ENCODE peak calls at places on chromosome 20, in eight cellular contexts. O, C, G, U, I, B, L and E are unnamed samples.

GRCh38 chr20:39853664-39854063 is 835.4 kb downstream of the MAFB start:
- DNase-seq in G (peak), O (peak), L (peak), C (no peak), I (no peak), B (peak), U (no peak), E (no peak)

GRCh38 chr20:3670511-3670910 is 7.3 kb upstream of the GFRA4 start:
- DNase-seq in G (no peak), O (no peak), C (no peak), U (no peak), B (no peak), L (no peak), I (peak), E (no peak)

GRCh38 chr20:1813101-1813529 is 82.1 kb upstream of the SIRPA start:
- DNase-seq in G (no peak), O (no peak), C (no peak), U (no peak), L (peak), I (peak), B (peak), E (peak)

GRCh38 chr20:11246251-11246775 is 572.5 kb upstream of the JAG1 start:
- DNase-seq in G (no peak), O (no peak), B (no peak), C (no peak), U (no peak), I (no peak), L (no peak), E (no peak)

GRCh38 chr20:25021336-25021735 is 28.8 kb upstream of the APMAP start:
- DNase-seq in C (no peak), B (no peak), L (no peak), U (no peak), I (no peak), G (no peak), O (no peak), E (no peak)

GRCh38 chr20:48668451-48668946 is 159.3 kb downstream of the PREX1 start:
- DNase-seq in I (peak), O (no peak), L (no peak), U (no peak), G (no peak), C (no peak), B (peak), E (peak)

GRCh38 chr20:25987073-25987927 is 290.6 kb upstream of the ZNF337 start:
- DNase-seq in U (peak), L (peak), O (peak), G (peak), C (peak), B (no peak), I (peak), E (peak)

GRCh38 chr20:32569380-32570305 is 15.5 kb downstream of the NOL4L start:
- DNase-seq in C (no peak), O (no peak), G (no peak), B (peak), U (no peak), I (no peak), L (no peak), E (no peak)

GRCh38 chr20:64149141-64149540 is 15.1 kb upstream of the MYT1 start:
- DNase-seq in L (no peak), U (no peak), I (no peak), C (no peak), G (no peak), B (no peak), O (no peak), E (peak)